ENCODE peak calls at places on chromosomes 12 and 14, in five cellular contexts. L is Calu3; Q is upper lobe of left lung; V is omental fat pad; H is stimulated activated CD8-positive, alpha-beta memory T cell treated with anti-CD3 and anti-CD28 coated beads, Interleukin-12 subunit alpha, Interleukin-12 subunit beta, amount 100 ng/mL, for 4 hours. O is an unnamed sample.

GRCh38 chr12:125057708-125058107 is 7.5 kb upstream of the AACS start:
- DNase-seq in V (no peak), L (no peak), Q (no peak), H (no peak), O (no peak)

GRCh38 chr14:100994082-100994481 is 90.6 kb upstream of the RTL1 start:
- DNase-seq in H (no peak), V (no peak), L (no peak), Q (no peak), O (no peak)

GRCh38 chr12:52389313-52390207 is 4.1 kb upstream of the KRT84 start:
- DNase-seq in H (no peak), V (no peak), Q (no peak), L (no peak), O (peak)

GRCh38 chr12:121509339-121509738 is 71.5 kb downstream of the KDM2B start:
- DNase-seq in L (no peak), V (no peak), H (no peak), Q (peak), O (no peak)

GRCh38 chr14:21039059-21039422 is 3.1 kb upstream of the RNASE7 start:
- DNase-seq in V (no peak), H (no peak), Q (no peak), L (no peak), O (peak)

GRCh38 chr14:45103806-45104205 is 19.9 kb downstream of the PRPF39 start:
- DNase-seq in H (no peak), Q (no peak), L (no peak), V (no peak), O (no peak)

GRCh38 chr12:4112290-4112689 is 161.3 kb upstream of the CCND2 start:
- DNase-seq in H (no peak), Q (no peak), L (no peak), V (no peak), O (no peak)

GRCh38 chr12:121788176-121788818 is 5.2 kb downstream of the RHOF start:
- DNase-seq in Q (no peak), V (no peak), H (no peak), L (peak), O (no peak)

GRCh38 chr12:64323476-64324225 is 66.9 kb downstream of the C12orf56 start:
- DNase-seq in V (no peak), L (no peak), H (no peak), Q (no peak), O (no peak)

GRCh38 chr14:29475641-29476040 is 452.0 kb downstream of the PRKD1 start:
- DNase-seq in H (no peak), V (no peak), Q (no peak), L (no peak), O (no peak)

GRCh38 chr14:24817638-24818053 is 183.7 kb upstream of the GZMB start:
- DNase-seq in Q (no peak), H (no peak), L (peak), V (no peak), O (no peak)

GRCh38 chr12:105960319-105961076 is 178.3 kb downstream of the NUAK1 start:
- DNase-seq in Q (no peak), L (peak), V (no peak), H (no peak), O (peak)

GRCh38 chr14:36520601-36521525 is 831 bp upstream of the NKX2-1 start:
- DNase-seq in H (no peak), V (no peak), L (peak), Q (peak), O (no peak)

GRCh38 chr12:93741741-93742085 is 64.5 kb downstream of the CRADD start:
- DNase-seq in L (no peak), Q (no peak), H (no peak), V (no peak), O (no peak)

GRCh38 chr14:61277784-61278183 is 3.4 kb downstream of the TMEM30B start:
- DNase-seq in V (no peak), H (no peak), L (no peak), Q (no peak), O (no peak)

GRCh38 chr12:44852483-44852882 is 23.6 kb downstream of the NELL2 start:
- DNase-seq in L (no peak), V (no peak), Q (no peak), H (no peak), O (no peak)

GRCh38 chr12:12784911-12785814 is at the start of gene APOLD1:
- DNase-seq in L (no peak), Q (no peak), V (no peak), H (no peak), O (no peak)

GRCh38 chr14:101120636-101121398 is 217.3 kb upstream of the RTL1 start:
- DNase-seq in H (no peak), L (no peak), V (peak), Q (peak), O (no peak)

GRCh38 chr12:30010071-30011052 is 226.6 kb upstream of the TMTC1 start:
- DNase-seq in H (no peak), V (no peak), L (no peak), Q (no peak), O (no peak)

GRCh38 chr12:42104087-42104486 is 40.6 kb downstream of the GXYLT1 start:
- DNase-seq in L (no peak), H (no peak), Q (no peak), V (no peak), O (no peak)

GRCh38 chr14:75645051-75645450 is 15.6 kb downstream of the ERG28 start:
- DNase-seq in L (no peak), Q (no peak), H (no peak), V (no peak), O (no peak)

GRCh38 chr14:74616507-74616906 is 4.5 kb upstream of the LTBP2 start:
- DNase-seq in L (peak), Q (no peak), V (no peak), H (no peak), O (no peak)

GRCh38 chr14:65824978-65825299 is 412.4 kb downstream of the FUT8 start:
- DNase-seq in V (no peak), H (no peak), Q (no peak), L (no peak), O (no peak)

GRCh38 chr12:26940820-26941219 is 2.5 kb downstream of the FGFR1OP2 start:
- DNase-seq in H (no peak), V (no peak), L (no peak), Q (no peak), O (no peak)

GRCh38 chr12:95118788-95119179 is 45.4 kb upstream of the NR2C1 start:
- DNase-seq in L (no peak), V (no peak), Q (no peak), H (no peak), O (no peak)

GRCh38 chr12:30067156-30067555 is 283.4 kb upstream of the TMTC1 start:
- DNase-seq in Q (no peak), H (no peak), V (no peak), L (no peak), O (no peak)

GRCh38 chr12:126424696-126425095 is 1359.5 kb downstream of the AACS start:
- DNase-seq in L (no peak), Q (no peak), V (no peak), H (no peak), O (no peak)

GRCh38 chr14:75196468-75196867 is 20.1 kb upstream of the TMED10 start:
- DNase-seq in H (no peak), L (peak), Q (no peak), V (no peak), O (no peak)

GRCh38 chr12:57027805-57028153 is 11.4 kb upstream of the TAC3 start:
- DNase-seq in Q (no peak), V (no peak), L (no peak), H (no peak), O (no peak)

GRCh38 chr14:102774391-102775153 is 2.7 kb upstream of the TRAF3 start:
- DNase-seq in V (no peak), Q (no peak), L (peak), H (peak), O (no peak)

GRCh38 chr12:29710104-29710503 is 73.6 kb downstream of the TMTC1 start:
- DNase-seq in L (no peak), H (no peak), V (no peak), Q (no peak), O (no peak)

GRCh38 chr12:129911437-129912049 is 7.7 kb upstream of the TMEM132D start:
- DNase-seq in Q (peak), H (no peak), V (no peak), L (peak), O (no peak)

GRCh38 chr12:97535582-97535981 is 73.0 kb downstream of the RMST start:
- DNase-seq in H (no peak), L (no peak), V (no peak), Q (no peak), O (no peak)

GRCh38 chr12:45490232-45490881 is 239.1 kb upstream of the ARID2 start:
- DNase-seq in Q (no peak), L (no peak), H (no peak), V (no peak), O (no peak)

GRCh38 chr14:53894456-53894855 is 62.2 kb downstream of the BMP4 start:
- DNase-seq in H (no peak), V (no peak), Q (no peak), L (no peak), O (no peak)

GRCh38 chr12:124457287-124458219 is 109.9 kb downstream of the NCOR2 start:
- DNase-seq in Q (peak), H (peak), L (no peak), V (peak), O (peak)

GRCh38 chr14:73783107-73783727 is 68.4 kb upstream of the PTGR2 start:
- DNase-seq in L (no peak), V (no peak), Q (no peak), H (no peak), O (no peak)

GRCh38 chr14:68820999-68821683 is 28.3 kb upstream of the ZFP36L1 start:
- DNase-seq in L (no peak), Q (peak), V (no peak), H (no peak), O (no peak)

O was measured in breast epithelium.